ENCODE peak calls at places on chromosomes 3 and 15, in nine cellular contexts. One of them, this sample, is unnamed.

GRCh38 chr3:149638401-149639092 is 19.3 kb downstream of the WWTR1 start:
- DNase-seq in lower lobe of right lung: no peak
- DNase-seq in A549: no peak
- DNase-seq in choroid plexus epithelial cell: peak
- DNase-seq in cardiac fibroblast: peak
- DNase-seq in thoracic aorta: no peak
- DNase-seq in mammary epithelial cell: peak
- DNase-seq in left ventricle myocardium inferior: no peak
- DNase-seq in mucosa of descending colon: no peak
- DNase-seq in this sample: no peak

GRCh38 chr3:149706905-149707304 is 45.4 kb downstream of the COMMD2 start:
- DNase-seq in lower lobe of right lung: no peak
- DNase-seq in cardiac fibroblast: peak
- DNase-seq in left ventricle myocardium inferior: no peak
- DNase-seq in A549: no peak
- DNase-seq in choroid plexus epithelial cell: no peak
- DNase-seq in mucosa of descending colon: no peak
- DNase-seq in mammary epithelial cell: no peak
- DNase-seq in thoracic aorta: no peak
- DNase-seq in this sample: no peak

GRCh38 chr3:160950542-160950941 is 154.6 kb downstream of the B3GALNT1 start:
- DNase-seq in mammary epithelial cell: no peak
- DNase-seq in cardiac fibroblast: no peak
- DNase-seq in left ventricle myocardium inferior: no peak
- DNase-seq in lower lobe of right lung: no peak
- DNase-seq in A549: no peak
- DNase-seq in thoracic aorta: no peak
- DNase-seq in mucosa of descending colon: no peak
- DNase-seq in choroid plexus epithelial cell: no peak
- DNase-seq in this sample: no peak

GRCh38 chr3:88149146-88149515 is 628 bp upstream of the C3orf38 start:
- DNase-seq in lower lobe of right lung: no peak
- DNase-seq in choroid plexus epithelial cell: no peak
- DNase-seq in mucosa of descending colon: no peak
- DNase-seq in A549: no peak
- DNase-seq in thoracic aorta: no peak
- DNase-seq in cardiac fibroblast: peak
- DNase-seq in left ventricle myocardium inferior: no peak
- DNase-seq in mammary epithelial cell: peak
- DNase-seq in this sample: no peak

GRCh38 chr15:99073008-99073714 is 31.7 kb upstream of the SYNM start:
- DNase-seq in thoracic aorta: no peak
- DNase-seq in A549: no peak
- DNase-seq in lower lobe of right lung: no peak
- DNase-seq in mucosa of descending colon: no peak
- DNase-seq in cardiac fibroblast: no peak
- DNase-seq in mammary epithelial cell: no peak
- DNase-seq in choroid plexus epithelial cell: peak
- DNase-seq in left ventricle myocardium inferior: no peak
- DNase-seq in this sample: peak

GRCh38 chr3:114830652-114831051 is 316.4 kb downstream of the ZBTB20 start:
- DNase-seq in cardiac fibroblast: no peak
- DNase-seq in left ventricle myocardium inferior: no peak
- DNase-seq in A549: no peak
- DNase-seq in choroid plexus epithelial cell: no peak
- DNase-seq in lower lobe of right lung: no peak
- DNase-seq in mammary epithelial cell: no peak
- DNase-seq in mucosa of descending colon: no peak
- DNase-seq in thoracic aorta: no peak
- DNase-seq in this sample: no peak

GRCh38 chr3:62567097-62568021 is 194.0 kb upstream of the FEZF2 start:
- DNase-seq in left ventricle myocardium inferior: no peak
- DNase-seq in A549: no peak
- DNase-seq in mammary epithelial cell: peak
- DNase-seq in choroid plexus epithelial cell: peak
- DNase-seq in thoracic aorta: peak
- DNase-seq in lower lobe of right lung: peak
- DNase-seq in mucosa of descending colon: no peak
- DNase-seq in cardiac fibroblast: peak
- DNase-seq in this sample: no peak

GRCh38 chr3:153173758-153174516 is 11.9 kb downstream of the RAP2B start:
- DNase-seq in thoracic aorta: no peak
- DNase-seq in cardiac fibroblast: peak
- DNase-seq in left ventricle myocardium inferior: no peak
- DNase-seq in mammary epithelial cell: peak
- DNase-seq in mucosa of descending colon: no peak
- DNase-seq in lower lobe of right lung: no peak
- DNase-seq in choroid plexus epithelial cell: peak
- DNase-seq in A549: peak
- DNase-seq in this sample: peak

GRCh38 chr3:157362348-157362747 is 74.3 kb upstream of the PTX3 start:
- DNase-seq in mammary epithelial cell: no peak
- DNase-seq in thoracic aorta: no peak
- DNase-seq in A549: no peak
- DNase-seq in mucosa of descending colon: no peak
- DNase-seq in left ventricle myocardium inferior: no peak
- DNase-seq in choroid plexus epithelial cell: no peak
- DNase-seq in lower lobe of right lung: no peak
- DNase-seq in cardiac fibroblast: no peak
- DNase-seq in this sample: no peak

GRCh38 chr3:134445631-134446030 is 40.2 kb downstream of the ANAPC13 start:
- DNase-seq in cardiac fibroblast: peak
- DNase-seq in choroid plexus epithelial cell: peak
- DNase-seq in lower lobe of right lung: no peak
- DNase-seq in mucosa of descending colon: no peak
- DNase-seq in mammary epithelial cell: peak
- DNase-seq in left ventricle myocardium inferior: no peak
- DNase-seq in A549: no peak
- DNase-seq in thoracic aorta: no peak
- DNase-seq in this sample: no peak

GRCh38 chr15:24039683-24040082 is 352.6 kb upstream of the NDN start:
- DNase-seq in cardiac fibroblast: no peak
- DNase-seq in mammary epithelial cell: no peak
- DNase-seq in left ventricle myocardium inferior: no peak
- DNase-seq in lower lobe of right lung: no peak
- DNase-seq in thoracic aorta: no peak
- DNase-seq in choroid plexus epithelial cell: no peak
- DNase-seq in mucosa of descending colon: no peak
- DNase-seq in A549: peak
- DNase-seq in this sample: no peak

GRCh38 chr3:124776856-124777255 is 46.6 kb downstream of the UMPS start:
- DNase-seq in left ventricle myocardium inferior: no peak
- DNase-seq in mammary epithelial cell: no peak
- DNase-seq in cardiac fibroblast: no peak
- DNase-seq in lower lobe of right lung: no peak
- DNase-seq in mucosa of descending colon: no peak
- DNase-seq in thoracic aorta: no peak
- DNase-seq in A549: no peak
- DNase-seq in choroid plexus epithelial cell: no peak
- DNase-seq in this sample: no peak

GRCh38 chr15:101447168-101447533 is 42.4 kb downstream of the PCSK6 start:
- DNase-seq in mammary epithelial cell: no peak
- DNase-seq in mucosa of descending colon: no peak
- DNase-seq in lower lobe of right lung: no peak
- DNase-seq in choroid plexus epithelial cell: no peak
- DNase-seq in cardiac fibroblast: no peak
- DNase-seq in thoracic aorta: no peak
- DNase-seq in left ventricle myocardium inferior: no peak
- DNase-seq in A549: no peak
- DNase-seq in this sample: no peak

DNA sequence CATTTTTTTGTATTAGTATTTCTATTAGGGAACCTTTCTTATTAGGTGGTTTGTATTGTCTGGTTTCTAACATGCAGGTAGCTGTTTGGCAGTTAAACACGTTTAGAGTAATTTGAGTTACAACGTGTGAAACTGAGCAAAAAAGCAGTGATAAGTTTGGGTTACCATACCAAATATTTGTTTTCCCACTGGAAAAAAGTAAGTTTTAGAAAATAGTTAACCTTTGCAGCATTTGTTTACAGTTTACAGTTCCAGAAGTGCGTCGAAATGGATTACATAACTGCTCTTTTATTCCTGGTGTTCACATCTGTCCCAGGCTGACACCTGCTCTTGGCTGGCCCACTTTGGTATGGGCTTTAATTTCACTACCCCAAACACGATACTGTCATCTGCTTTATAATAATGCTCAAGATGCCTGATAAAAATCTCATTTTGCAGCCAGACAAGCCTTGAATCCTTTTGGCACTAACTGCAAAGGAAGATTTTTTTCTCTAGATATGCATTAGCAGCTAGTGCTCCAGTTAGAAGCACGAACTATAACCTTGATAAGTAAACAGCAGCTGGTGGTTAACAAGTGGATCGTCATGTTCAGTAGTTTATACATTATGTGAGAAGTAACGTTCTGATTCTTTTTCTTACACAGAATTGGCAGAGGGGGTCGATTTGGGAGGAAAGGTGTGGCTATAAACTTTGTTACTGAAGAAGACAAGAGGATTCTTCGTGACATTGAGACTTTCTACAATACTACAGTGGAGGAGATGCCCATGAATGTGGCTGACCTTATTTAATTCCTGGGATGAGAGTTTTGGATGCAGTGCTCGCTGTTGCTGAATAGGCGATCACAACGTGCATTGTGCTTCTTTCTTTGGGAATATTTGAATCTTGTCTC is 5.3 kb downstream of the EIF4A2 start:
- DNase-seq in mucosa of descending colon: no peak
- DNase-seq in lower lobe of right lung: no peak
- DNase-seq in cardiac fibroblast: no peak
- DNase-seq in A549: no peak
- DNase-seq in mammary epithelial cell: no peak
- DNase-seq in choroid plexus epithelial cell: peak
- DNase-seq in thoracic aorta: no peak
- DNase-seq in left ventricle myocardium inferior: no peak
- DNase-seq in this sample: peak
- H3K4me3 ChIP-seq in mucosa of descending colon: no peak
- H3K4me3 ChIP-seq in lower lobe of right lung: no peak
- H3K4me3 ChIP-seq in cardiac fibroblast: no peak
- H3K4me3 ChIP-seq in A549: peak
- H3K4me3 ChIP-seq in mammary epithelial cell: no peak
- H3K4me3 ChIP-seq in choroid plexus epithelial cell: no peak
- H3K4me3 ChIP-seq in thoracic aorta: no peak
- H3K4me3 ChIP-seq in left ventricle myocardium inferior: peak
- H3K4me3 ChIP-seq in this sample: peak

DNA sequence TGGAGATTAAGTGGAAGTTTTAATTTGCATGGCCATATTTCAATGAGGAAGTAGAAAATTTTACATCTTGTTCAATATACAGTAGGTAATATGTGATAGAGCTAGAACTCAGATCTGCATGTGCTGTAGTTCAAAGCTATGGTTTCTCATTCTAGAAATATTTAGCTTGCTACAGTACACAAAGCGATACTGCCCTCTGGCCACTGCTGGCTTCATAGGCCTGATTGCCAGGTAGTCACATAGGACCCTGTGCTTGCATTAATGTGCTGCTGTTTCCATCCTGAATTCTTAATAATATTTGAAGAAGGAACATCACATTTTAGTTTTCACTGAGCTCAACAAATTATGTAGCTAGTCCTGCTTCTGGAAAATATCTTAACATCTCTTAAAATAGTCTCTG is 87.0 kb downstream of the PLSCR2 start:
- DNase-seq in mucosa of descending colon: no peak
- DNase-seq in thoracic aorta: no peak
- DNase-seq in A549: peak
- DNase-seq in choroid plexus epithelial cell: peak
- DNase-seq in mammary epithelial cell: peak
- DNase-seq in lower lobe of right lung: no peak
- DNase-seq in left ventricle myocardium inferior: no peak
- DNase-seq in cardiac fibroblast: peak
- DNase-seq in this sample: no peak
- TF ChIP-seq CTCF in mucosa of descending colon: no peak
- TF ChIP-seq CTCF in thoracic aorta: no peak
- TF ChIP-seq CTCF in A549: peak
- TF ChIP-seq CTCF in choroid plexus epithelial cell: peak
- TF ChIP-seq CTCF in mammary epithelial cell: no peak
- TF ChIP-seq CTCF in lower lobe of right lung: no peak
- TF ChIP-seq CTCF in left ventricle myocardium inferior: no peak
- TF ChIP-seq CTCF in cardiac fibroblast: peak
- TF ChIP-seq CTCF in this sample: no peak

GRCh38 chr15:95910643-95911212 is 419.8 kb upstream of the NR2F2 start:
- DNase-seq in A549: no peak
- DNase-seq in mammary epithelial cell: no peak
- DNase-seq in thoracic aorta: no peak
- DNase-seq in lower lobe of right lung: no peak
- DNase-seq in cardiac fibroblast: no peak
- DNase-seq in choroid plexus epithelial cell: no peak
- DNase-seq in mucosa of descending colon: no peak
- DNase-seq in left ventricle myocardium inferior: no peak
- DNase-seq in this sample: no peak
- H3K4me3 ChIP-seq in A549: no peak
- H3K4me3 ChIP-seq in mammary epithelial cell: no peak
- H3K4me3 ChIP-seq in thoracic aorta: no peak
- H3K4me3 ChIP-seq in lower lobe of right lung: no peak
- H3K4me3 ChIP-seq in cardiac fibroblast: no peak
- H3K4me3 ChIP-seq in choroid plexus epithelial cell: no peak
- H3K4me3 ChIP-seq in mucosa of descending colon: no peak
- H3K4me3 ChIP-seq in left ventricle myocardium inferior: no peak
- H3K4me3 ChIP-seq in this sample: no peak

GRCh38 chr15:82105458-82106205 is 59.8 kb upstream of the MEX3B start:
- DNase-seq in mucosa of descending colon: no peak
- DNase-seq in lower lobe of right lung: no peak
- DNase-seq in left ventricle myocardium inferior: no peak
- DNase-seq in mammary epithelial cell: peak
- DNase-seq in thoracic aorta: no peak
- DNase-seq in A549: no peak
- DNase-seq in cardiac fibroblast: peak
- DNase-seq in choroid plexus epithelial cell: peak
- DNase-seq in this sample: no peak
- TF ChIP-seq CTCF in mucosa of descending colon: no peak
- TF ChIP-seq CTCF in lower lobe of right lung: no peak
- TF ChIP-seq CTCF in left ventricle myocardium inferior: no peak
- TF ChIP-seq CTCF in mammary epithelial cell: peak
- TF ChIP-seq CTCF in thoracic aorta: no peak
- TF ChIP-seq CTCF in A549: no peak
- TF ChIP-seq CTCF in cardiac fibroblast: no peak
- TF ChIP-seq CTCF in choroid plexus epithelial cell: peak
- TF ChIP-seq CTCF in this sample: no peak

GRCh38 chr3:44476181-44476599 is 1.3 kb downstream of the ZNF445 start:
- DNase-seq in choroid plexus epithelial cell: peak
- DNase-seq in mucosa of descending colon: no peak
- DNase-seq in lower lobe of right lung: no peak
- DNase-seq in mammary epithelial cell: peak
- DNase-seq in left ventricle myocardium inferior: no peak
- DNase-seq in A549: no peak
- DNase-seq in cardiac fibroblast: peak
- DNase-seq in thoracic aorta: no peak
- DNase-seq in this sample: peak
- H3K4me3 ChIP-seq in choroid plexus epithelial cell: peak
- H3K4me3 ChIP-seq in mucosa of descending colon: no peak
- H3K4me3 ChIP-seq in lower lobe of right lung: peak
- H3K4me3 ChIP-seq in mammary epithelial cell: peak
- H3K4me3 ChIP-seq in left ventricle myocardium inferior: peak
- H3K4me3 ChIP-seq in A549: peak
- H3K4me3 ChIP-seq in cardiac fibroblast: peak
- H3K4me3 ChIP-seq in thoracic aorta: peak
- H3K4me3 ChIP-seq in this sample: peak

This sample was measured in GM12865.